ENCODE peak calls at places on chromosomes 7 and 10, in ten cellular contexts. M is astrocyte of the spinal cord; R is cardiac fibroblast; I is foreskin fibroblast; F is Caki2; N is fibroblast of the aortic adventitia; Q is ovary; E is NCI-H460; Y is activated naive CD4-positive, alpha-beta T cell treated with anti-CD3 and anti-CD28 coated beads, Interleukin-2, amount 50 U/mL, for 16 hours; K is heart right ventricle. P is an unnamed sample.

GRCh38 chr10:132740542-132741066 is 45.3 kb downstream of the NKX6-2 start:
- DNase-seq in M (no peak), R (no peak), I (no peak), F (peak), N (no peak), Q (no peak), E (no peak), Y (no peak), K (no peak), P (no peak)

GRCh38 chr10:88271736-88272135 is 311.4 kb downstream of the RNLS start:
- DNase-seq in M (no peak), R (peak), I (peak), F (no peak), N (peak), Q (no peak), E (no peak), Y (no peak), K (no peak), P (no peak)

GRCh38 chr7:111730476-111731300 is 168.4 kb upstream of the IMMP2L start:
- DNase-seq in M (no peak), R (peak), I (no peak), F (no peak), N (peak), Q (no peak), E (peak), Y (no peak), K (no peak), P (no peak)

GRCh38 chr10:47137311-47137851 is 162.6 kb upstream of the GDF10 start:
- DNase-seq in M (peak), R (peak), I (peak), F (no peak), N (peak), Q (no peak), E (no peak), Y (no peak), K (no peak), P (no peak)

GRCh38 chr7:22849158-22849557 is 26.5 kb upstream of the TOMM7 start:
- DNase-seq in M (no peak), R (peak), I (peak), F (no peak), N (peak), Q (no peak), E (no peak), Y (no peak), K (no peak), P (no peak)

GRCh38 chr7:82534687-82535086 is 91.1 kb upstream of the CACNA2D1 start:
- DNase-seq in M (peak), R (peak), I (peak), F (peak), N (peak), Q (no peak), E (no peak), Y (no peak), K (no peak), P (no peak)

GRCh38 chr10:31584098-31584631 is 265.1 kb downstream of the ZEB1 start:
- DNase-seq in M (no peak), R (no peak), I (no peak), F (no peak), N (peak), Q (no peak), E (no peak), Y (no peak), K (peak), P (no peak)

GRCh38 chr10:94403823-94404228 is 1.5 kb downstream of the TBC1D12 start:
- DNase-seq in M (no peak), R (peak), I (no peak), F (peak), N (peak), Q (no peak), E (no peak), Y (no peak), K (no peak), P (no peak)

GRCh38 chr7:16609842-16610450 is 35.6 kb downstream of the ANKMY2 start:
- DNase-seq in M (no peak), R (no peak), I (no peak), F (peak), N (no peak), Q (no peak), E (no peak), Y (no peak), K (no peak), P (no peak)

GRCh38 chr10:76733441-76733840 is 904.2 kb downstream of the KCNMA1 start:
- DNase-seq in M (no peak), R (no peak), I (no peak), F (no peak), N (no peak), Q (no peak), E (no peak), Y (no peak), K (no peak), P (no peak)

GRCh38 chr7:121513105-121513504 is 117.0 kb upstream of the FAM3C start:
- DNase-seq in M (no peak), R (no peak), I (no peak), F (no peak), N (no peak), Q (no peak), E (no peak), Y (no peak), K (no peak), P (no peak)

GRCh38 chr7:83532229-83532628 is 116.7 kb downstream of the SEMA3E start:
- DNase-seq in M (peak), R (no peak), I (peak), F (no peak), N (no peak), Q (no peak), E (no peak), Y (no peak), K (no peak), P (no peak)

GRCh38 chr7:156034397-156034796 is 222.1 kb upstream of the SHH start:
- DNase-seq in M (no peak), R (no peak), I (no peak), F (peak), N (no peak), Q (no peak), E (no peak), Y (no peak), K (no peak), P (no peak)

GRCh38 chr10:124279882-124280281 is 138.8 kb downstream of the OAT start:
- DNase-seq in M (no peak), R (no peak), I (no peak), F (no peak), N (no peak), Q (no peak), E (no peak), Y (no peak), K (no peak), P (peak)

GRCh38 chr10:77837248-77837924 is 89.2 kb downstream of the DLG5 start:
- DNase-seq in M (peak), R (no peak), I (peak), F (no peak), N (no peak), Q (no peak), E (peak), Y (peak), K (no peak), P (no peak)

GRCh38 chr7:118000480-118001202 is 127.4 kb upstream of the CTTNBP2 start:
- DNase-seq in M (no peak), R (no peak), I (no peak), F (no peak), N (no peak), Q (no peak), E (no peak), Y (no peak), K (no peak), P (no peak)

GRCh38 chr7:36313607-36314006 is 76.1 kb upstream of the ANLN start:
- DNase-seq in M (no peak), R (no peak), I (no peak), F (no peak), N (no peak), Q (no peak), E (no peak), Y (no peak), K (no peak), P (no peak)

GRCh38 chr10:48238826-48239520 is 35.5 kb downstream of the FRMPD2 start:
- DNase-seq in M (no peak), R (no peak), I (no peak), F (no peak), N (no peak), Q (no peak), E (no peak), Y (no peak), K (no peak), P (no peak)

GRCh38 chr10:121466424-121466823 is 131.8 kb downstream of the FGFR2 start:
- DNase-seq in M (no peak), R (no peak), I (no peak), F (no peak), N (no peak), Q (no peak), E (no peak), Y (no peak), K (no peak), P (no peak)

GRCh38 chr7:158606671-158607424 is 19.2 kb upstream of the PTPRN2 start:
- DNase-seq in M (no peak), R (no peak), I (no peak), F (no peak), N (no peak), Q (no peak), E (no peak), Y (no peak), K (no peak), P (no peak)

GRCh38 chr10:103983367-103983911 is 16.5 kb downstream of the SLK start:
- DNase-seq in M (no peak), R (peak), I (no peak), F (no peak), N (peak), Q (no peak), E (no peak), Y (no peak), K (no peak), P (no peak)

GRCh38 chr7:41003031-41003925 is 699.6 kb downstream of the INHBA start:
- DNase-seq in M (peak), R (peak), I (no peak), F (peak), N (peak), Q (no peak), E (peak), Y (no peak), K (peak), P (no peak)

GRCh38 chr7:114212753-114213439 is 201.7 kb upstream of the FOXP2 start:
- DNase-seq in M (peak), R (no peak), I (no peak), F (no peak), N (no peak), Q (no peak), E (no peak), Y (no peak), K (no peak), P (no peak)

GRCh38 chr10:9268176-9268575 is 1213.7 kb downstream of the GATA3 start:
- DNase-seq in M (no peak), R (no peak), I (no peak), F (no peak), N (no peak), Q (no peak), E (no peak), Y (no peak), K (no peak), P (no peak)

GRCh38 chr10:72170263-72170662 is 45.5 kb upstream of the ANAPC16 start:
- DNase-seq in M (peak), R (no peak), I (no peak), F (peak), N (no peak), Q (no peak), E (no peak), Y (no peak), K (peak), P (no peak)

P was measured in psoas muscle.